ENCODE peak calls at places on chromosomes 4 and X, in ten cellular contexts. A is SK-MEL-5; U is DMS 273 treated with DMSO at 0.1 percent for 48 hours; I is frontal cortex; C is progenitor cell of endocrine pancreas; B is effector memory CD4-positive, alpha-beta T cell; E is PC-3; Q is COR-L47; R is IMR-90; W is hypothalamus. G is an unnamed sample.

GRCh38 chr4:177041356-177041755 is 248.6 kb upstream of the VEGFC start:
- DNase-seq in A (no peak), U (no peak), I (no peak), C (no peak), B (no peak), E (no peak), Q (no peak), R (no peak), W (no peak), G (no peak)

GRCh38 chrX:24153796-24154189 is 4.3 kb downstream of the ZFX start:
- DNase-seq in A (no peak), U (no peak), I (no peak), C (no peak), B (no peak), E (peak), Q (no peak), R (no peak), W (no peak), G (no peak)

GRCh38 chr4:174281182-174281737 is 2.2 kb downstream of the FBXO8 start:
- DNase-seq in A (no peak), U (no peak), I (no peak), C (no peak), B (no peak), E (no peak), Q (no peak), R (no peak), W (no peak), G (no peak)

GRCh38 chr4:82223715-82224114 is 150.1 kb downstream of the HNRNPD start:
- DNase-seq in A (no peak), U (no peak), I (no peak), C (no peak), B (no peak), E (no peak), Q (no peak), R (no peak), W (no peak), G (no peak)

GRCh38 chr4:69025191-69025998 is 70.9 kb upstream of the UGT2B7 start:
- DNase-seq in A (peak), U (no peak), I (no peak), C (peak), B (no peak), E (peak), Q (peak), R (no peak), W (no peak), G (no peak)

GRCh38 chr4:94757192-94758140 is at the start of gene BMPR1B:
- DNase-seq in A (peak), U (no peak), I (peak), C (peak), B (no peak), E (peak), Q (peak), R (peak), W (peak), G (no peak)

GRCh38 chr4:187128971-187129370 is 405.3 kb upstream of the FAT1 start:
- DNase-seq in A (peak), U (no peak), I (no peak), C (no peak), B (no peak), E (peak), Q (no peak), R (peak), W (peak), G (no peak)

GRCh38 chr4:65719635-65720034 is 49.3 kb upstream of the EPHA5 start:
- DNase-seq in A (no peak), U (no peak), I (no peak), C (no peak), B (no peak), E (peak), Q (no peak), R (no peak), W (no peak), G (no peak)

GRCh38 chr4:152785639-152786517 is 6.1 kb downstream of the ARFIP1 start:
- DNase-seq in A (no peak), U (no peak), I (no peak), C (no peak), B (no peak), E (no peak), Q (no peak), R (no peak), W (no peak), G (no peak)

GRCh38 chr4:145934434-145935047 is 4.1 kb downstream of the ZNF827 start:
- DNase-seq in A (no peak), U (no peak), I (no peak), C (no peak), B (no peak), E (no peak), Q (no peak), R (no peak), W (no peak), G (no peak)

GRCh38 chr4:6940744-6941137 is 31.1 kb downstream of the TBC1D14 start:
- DNase-seq in A (no peak), U (no peak), I (no peak), C (no peak), B (no peak), E (no peak), Q (no peak), R (no peak), W (no peak), G (no peak)

GRCh38 chr4:186840771-186841301 is 117.2 kb upstream of the FAT1 start:
- DNase-seq in A (no peak), U (no peak), I (no peak), C (no peak), B (no peak), E (no peak), Q (no peak), R (no peak), W (no peak), G (no peak)

GRCh38 chrX:112081781-112082482 is 644 bp downstream of the TRPC5 start:
- DNase-seq in A (no peak), U (no peak), I (no peak), C (no peak), B (no peak), E (no peak), Q (no peak), R (no peak), W (no peak), G (no peak)

GRCh38 chrX:46686003-46686645 is 72.8 kb downstream of the SLC9A7 start:
- DNase-seq in A (peak), U (no peak), I (no peak), C (no peak), B (no peak), E (peak), Q (peak), R (peak), W (no peak), G (no peak)

GRCh38 chrX:4764888-4765287 is 1051.4 kb upstream of the PRKX start:
- DNase-seq in A (no peak), U (no peak), I (no peak), C (no peak), B (no peak), E (peak), Q (no peak), R (no peak), W (no peak), G (no peak)

GRCh38 chr4:39823193-39823592 is 125.3 kb downstream of the UBE2K start:
- DNase-seq in A (no peak), U (no peak), I (no peak), C (no peak), B (no peak), E (no peak), Q (no peak), R (peak), W (no peak), G (no peak)

GRCh38 chrX:45472968-45473367 is 272.3 kb upstream of the DIPK2B start:
- DNase-seq in A (no peak), U (no peak), I (no peak), C (no peak), B (no peak), E (peak), Q (no peak), R (peak), W (no peak), G (no peak)

GRCh38 chr4:144176476-144176875 is 36.0 kb upstream of the GYPA start:
- DNase-seq in A (no peak), U (no peak), I (no peak), C (no peak), B (no peak), E (no peak), Q (no peak), R (no peak), W (no peak), G (no peak)

GRCh38 chrX:15468036-15468435 is 25.1 kb downstream of the PIR start:
- DNase-seq in A (no peak), U (peak), I (peak), C (no peak), B (no peak), E (peak), Q (peak), R (peak), W (no peak), G (no peak)

GRCh38 chr4:578451-579443 is 2.7 kb upstream of the TMEM271 start:
- DNase-seq in A (no peak), U (no peak), I (no peak), C (no peak), B (no peak), E (no peak), Q (no peak), R (no peak), W (no peak), G (no peak)

GRCh38 chr4:3501825-3502425 is 30.3 kb downstream of the LRPAP1 start:
- DNase-seq in A (no peak), U (no peak), I (no peak), C (no peak), B (no peak), E (no peak), Q (no peak), R (no peak), W (no peak), G (no peak)

GRCh38 chr4:70712150-70712549 is 9.6 kb upstream of the RUFY3 start:
- DNase-seq in A (no peak), U (no peak), I (no peak), C (no peak), B (no peak), E (no peak), Q (no peak), R (no peak), W (no peak), G (no peak)

GRCh38 chrX:66163849-66164401 is at the start of gene HEPH:
- DNase-seq in A (no peak), U (no peak), I (no peak), C (no peak), B (no peak), E (no peak), Q (no peak), R (peak), W (peak), G (no peak)

GRCh38 chrX:129706395-129707072 is 32.2 kb upstream of the XPNPEP2 start:
- DNase-seq in A (no peak), U (no peak), I (peak), C (no peak), B (no peak), E (peak), Q (peak), R (no peak), W (peak), G (no peak)

GRCh38 chr4:3246458-3247398 is 2.2 kb upstream of the MSANTD1 start:
- DNase-seq in A (no peak), U (no peak), I (no peak), C (no peak), B (no peak), E (no peak), Q (no peak), R (no peak), W (no peak), G (no peak)

GRCh38 chr4:152342293-152342692 is 193.6 kb downstream of the FBXW7 start:
- DNase-seq in A (no peak), U (no peak), I (no peak), C (no peak), B (no peak), E (peak), Q (no peak), R (peak), W (no peak), G (no peak)

GRCh38 chrX:119729408-119730201 is 28.8 kb upstream of the SOWAHD start:
- DNase-seq in A (peak), U (peak), I (peak), C (peak), B (peak), E (peak), Q (peak), R (peak), W (peak), G (no peak)